ENCODE peak calls at places on chromosomes 3 and 15, in five cellular contexts. J is endodermal cell, O is neural crest cell, M is testis, U is nephron progenitor cell. E is an unnamed sample.
A peak's percentile ranks its signal among the peaks of the same experiment; 100 is the strongest.

GRCh38 chr3:50648944-50649343 is 25.8 kb upstream of the DOCK3 start:
- DNase-seq in O (no peak), M (no peak), J (no peak), U (no peak), E (no peak)

GRCh38 chr3:64000446-64001055 is 22.7 kb downstream of the PSMD6 start:
- DNase-seq in M (no peak), O (no peak), U (no peak), J (no peak), E (no peak)

GRCh38 chr3:99551520-99551919 is 86.9 kb upstream of the COL8A1 start:
- DNase-seq in J (no peak), M (no peak), O (no peak), U (no peak), E (no peak)

GRCh38 chr15:78414608-78415250 is 23.3 kb upstream of the IREB2 start:
- DNase-seq in J (no peak), U (no peak), O (no peak), M (no peak), E (no peak)

GRCh38 chr15:65055201-65055870 is 10.1 kb downstream of the SLC51B start:
- DNase-seq in M (peak; percentile 60), U (no peak), O (no peak), J (no peak), E (no peak)

GRCh38 chr3:57706462-57706861 is 13.6 kb upstream of the DENND6A start:
- DNase-seq in O (no peak), M (no peak), J (no peak), U (no peak), E (no peak)

GRCh38 chr3:188687389-188687788 is 484.4 kb upstream of the TPRG1 start:
- DNase-seq in M (no peak), O (no peak), J (peak; percentile 70), U (no peak), E (no peak)

GRCh38 chr3:13092621-13093339 is 19.6 kb upstream of the IQSEC1 start:
- DNase-seq in M (peak; percentile 93), U (no peak), O (no peak), J (no peak), E (no peak)

GRCh38 chr15:29859981-29860745 is 37.9 kb upstream of the TJP1 start:
- DNase-seq in O (no peak), J (no peak), U (no peak), M (no peak), E (no peak)

GRCh38 chr3:106745344-106746168 is 631.7 kb upstream of the CCDC54 start:
- DNase-seq in M (no peak), J (no peak), U (no peak), O (no peak), E (no peak)

GRCh38 chr15:74964794-74965193 is 8.2 kb upstream of the RPP25 start:
- DNase-seq in M (no peak), J (no peak), U (no peak), O (no peak), E (no peak)

GRCh38 chr3:133894334-133895207 is 1.1 kb downstream of the RAB6B start:
- DNase-seq in O (no peak), M (no peak), J (peak; percentile 67), U (peak; percentile 31), E (no peak)

GRCh38 chr15:60758961-60759729 is 280.2 kb upstream of the ICE2 start:
- DNase-seq in U (no peak), J (no peak), M (no peak), O (no peak), E (no peak)

GRCh38 chr3:57890874-57891273 is 117.3 kb upstream of the FLNB start:
- DNase-seq in O (no peak), M (no peak), J (no peak), U (no peak), E (no peak)

GRCh38 chr3:42688487-42689420 is 3.4 kb downstream of the KLHL40 start:
- DNase-seq in J (no peak), M (no peak), U (no peak), O (no peak), E (no peak)

GRCh38 chr3:189602471-189602870 is 28.7 kb upstream of the TP63 start:
- DNase-seq in J (no peak), M (no peak), O (no peak), U (no peak), E (no peak)

GRCh38 chr3:148366743-148367410 is 330.8 kb upstream of the AGTR1 start:
- DNase-seq in J (no peak), M (no peak), O (no peak), U (no peak), E (no peak)

GRCh38 chr15:31396881-31397560 is 70.4 kb downstream of the KLF13 start:
- DNase-seq in M (peak; percentile 87), J (peak; percentile 98), O (peak; percentile 58), U (peak; percentile 87), E (no peak)

GRCh38 chr3:100875239-100875638 is 118.0 kb downstream of the ABI3BP start:
- DNase-seq in U (no peak), M (peak; percentile 49), O (no peak), J (no peak), E (no peak)

GRCh38 chr3:150372320-150373118 is 35.6 kb upstream of the TSC22D2 start:
- DNase-seq in O (no peak), U (no peak), J (no peak), M (no peak), E (no peak)

GRCh38 chr3:197306374-197307086 is 8.1 kb upstream of the DLG1 start:
- DNase-seq in M (no peak), U (no peak), J (no peak), O (no peak), E (no peak)

GRCh38 chr3:149277338-149277813 is 55.7 kb upstream of the CP start:
- DNase-seq in J (no peak), O (no peak), U (no peak), M (no peak), E (no peak)

GRCh38 chr3:77158701-77159100 is 118.8 kb downstream of the ROBO2 start:
- DNase-seq in O (no peak), J (no peak), U (no peak), M (no peak), E (no peak)

GRCh38 chr3:57227930-57228733 is 603 bp downstream of the APPL1 start:
- DNase-seq in U (peak; percentile 60), O (peak; percentile 32), J (peak; percentile 65), M (peak; percentile 78), E (no peak)

GRCh38 chr3:99681512-99681911 is 43.1 kb downstream of the COL8A1 start:
- DNase-seq in M (no peak), J (no peak), U (no peak), O (no peak), E (no peak)

GRCh38 chr3:158127250-158128219 is 17.6 kb downstream of the RSRC1 start:
- DNase-seq in J (no peak), M (no peak), U (no peak), O (no peak), E (no peak)

GRCh38 chr15:57560976-57561711 is 30.6 kb upstream of the MYZAP start:
- DNase-seq in M (peak; percentile 87), U (peak; percentile 75), J (peak; percentile 86), O (peak; percentile 73), E (no peak)

GRCh38 chr15:88243895-88244787 is 12.4 kb downstream of the NTRK3 start:
- DNase-seq in O (no peak), U (peak; percentile 42), J (peak; percentile 75), M (peak; percentile 49), E (no peak)

GRCh38 chr3:132488136-132488535 is 70.8 kb downstream of the DNAJC13 start:
- DNase-seq in J (no peak), O (no peak), M (no peak), U (no peak), E (no peak)

GRCh38 chr3:23017800-23018199 is 185.3 kb upstream of the UBE2E2 start:
- DNase-seq in U (no peak), J (no peak), M (no peak), O (no peak), E (no peak)

GRCh38 chr3:182608876-182609275 is 184.4 kb upstream of the ATP11B start:
- DNase-seq in J (no peak), M (no peak), U (no peak), O (no peak), E (no peak)

GRCh38 chr3:12934431-12934830 is 93.1 kb upstream of the RPL32 start:
- DNase-seq in O (no peak), M (peak; percentile 52), J (no peak), U (no peak), E (no peak)

GRCh38 chr15:70362911-70363310 is 265.2 kb upstream of the TLE3 start:
- DNase-seq in O (peak; percentile 36), M (peak; percentile 61), U (peak; percentile 61), J (peak; percentile 87), E (no peak)
- TF ChIP-seq CTCF in O (peak; percentile 71), M (peak; percentile 45), U (peak; percentile 75), J (peak; percentile 93), E (peak; percentile 55)

DNA sequence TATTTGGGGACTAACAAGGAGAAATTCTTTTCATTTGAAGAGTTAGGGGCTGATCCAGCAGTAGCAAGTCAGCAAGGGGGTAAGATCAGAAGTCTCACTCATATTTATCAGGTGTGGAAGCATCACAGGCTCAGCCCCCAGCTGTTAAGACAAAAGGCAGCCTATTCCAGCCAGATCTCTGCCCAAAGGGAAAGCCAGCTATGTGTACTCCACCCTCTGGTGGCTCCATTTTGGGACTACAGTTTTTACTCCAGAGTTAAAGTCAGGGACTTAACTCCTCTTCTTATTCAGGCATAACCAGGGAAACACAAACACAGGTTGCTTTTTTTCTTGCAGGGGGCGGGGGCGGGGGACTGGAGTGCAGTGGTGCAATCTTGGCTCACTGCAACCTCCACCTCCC is 19.2 kb downstream of the UBP1 start:
- DNase-seq in U (no peak), J (no peak), O (no peak), M (no peak), E (no peak)
- TF ChIP-seq CTCF in U (no peak), J (peak; percentile 47), O (no peak), M (no peak), E (no peak)

GRCh38 chr15:91968610-91969009 is 115.1 kb downstream of the SLCO3A1 start:
- DNase-seq in U (no peak), M (no peak), J (no peak), O (no peak), E (no peak)
- TF ChIP-seq CTCF in U (no peak), M (no peak), J (peak; percentile 65), O (peak; percentile 18), E (no peak)

GRCh38 chr3:30567139-30567753 is 39.2 kb upstream of the TGFBR2 start:
- DNase-seq in O (no peak), M (no peak), J (peak; percentile 78), U (no peak), E (no peak)
- TF ChIP-seq CTCF in O (no peak), M (no peak), J (peak; percentile 69), U (no peak), E (no peak)

GRCh38 chr15:73078722-73079121 is 26.5 kb downstream of the NEO1 start:
- DNase-seq in M (no peak), J (no peak), U (no peak), O (no peak), E (no peak)

GRCh38 chr15:73082719-73083275 is 30.5 kb downstream of the NEO1 start:
- DNase-seq in M (no peak), J (no peak), O (no peak), U (no peak), E (no peak)

GRCh38 chr15:73081321-73081958 is 29.2 kb downstream of the NEO1 start:
- DNase-seq in O (peak; percentile 1), U (no peak), M (peak; percentile 48), J (no peak), E (no peak)

GRCh38 chr15:73078291-73078690 is 26.0 kb downstream of the NEO1 start:
- DNase-seq in U (no peak), J (no peak), M (no peak), O (no peak), E (no peak)

GRCh38 chr15:73079570-73079969 is 27.3 kb downstream of the NEO1 start:
- DNase-seq in M (no peak), J (no peak), U (no peak), O (no peak), E (no peak)
- TF ChIP-seq CTCF in M (no peak), J (no peak), U (no peak), O (no peak), E (no peak)